ENCODE peak calls at places on chromosomes 4 and X, in four cellular contexts. N is hepatocyte, Z is mesothelial cell of epicardium, S is cardiac fibroblast. W is an unnamed sample.

GRCh38 chr4:112511294-112512118 is 4.5 kb downstream of the NEUROG2 start:
- DNase-seq in N (no peak), Z (no peak), S (no peak), W (no peak)

GRCh38 chrX:15059488-15059887 is 186.3 kb downstream of the MOSPD2 start:
- DNase-seq in N (peak; percentile 8), Z (no peak), S (no peak), W (no peak)

GRCh38 chr4:6322761-6323566 is 53.3 kb downstream of the WFS1 start:
- DNase-seq in N (no peak), Z (no peak), S (no peak), W (no peak)

GRCh38 chrX:2642791-2643190 is 48.3 kb upstream of the CD99 start:
- DNase-seq in N (no peak), Z (no peak), S (no peak), W (peak; percentile 68)

GRCh38 chr4:147492761-147493160 is 11.9 kb downstream of the EDNRA start:
- DNase-seq in N (no peak), Z (no peak), S (peak; percentile 86), W (no peak)

GRCh38 chr4:165106518-165106917 is 6.1 kb downstream of the TMEM192 start:
- DNase-seq in N (peak; percentile 61), Z (no peak), S (no peak), W (peak; percentile 19)

GRCh38 chr4:133147922-133148689 is 988 bp upstream of the PCDH10 start:
- DNase-seq in N (peak; percentile 60), Z (no peak), S (peak; percentile 44), W (peak; percentile 84)

GRCh38 chr4:20764353-20764752 is 64.1 kb downstream of the PACRGL start:
- DNase-seq in N (no peak), Z (no peak), S (peak; percentile 11), W (no peak)

GRCh38 chr4:170089274-170089742 is 448 bp downstream of the AADAT start:
- DNase-seq in N (peak; percentile 64), Z (no peak), S (peak; percentile 52), W (no peak)

GRCh38 chr4:65600656-65601055 is 69.6 kb downstream of the EPHA5 start:
- DNase-seq in N (no peak), Z (no peak), S (no peak), W (no peak)

GRCh38 chr4:165700855-165701254 is 172.2 kb upstream of the TLL1 start:
- DNase-seq in N (no peak), Z (no peak), S (no peak), W (no peak)

GRCh38 chr4:179867300-179867878 is 2375.8 kb upstream of the TENM3 start:
- DNase-seq in N (peak; percentile 81), Z (no peak), S (peak; percentile 16), W (no peak)

GRCh38 chr4:3862640-3863420 is 96.6 kb downstream of the ADRA2C start:
- DNase-seq in N (no peak), Z (no peak), S (no peak), W (no peak)

GRCh38 chr4:46956451-46956850 is 36.9 kb downstream of the GABRA4 start:
- DNase-seq in N (no peak), Z (no peak), S (no peak), W (no peak)

GRCh38 chrX:153460826-153461225 is 9.6 kb downstream of the HAUS7 start:
- DNase-seq in N (peak; percentile 57), Z (no peak), S (peak; percentile 58), W (no peak)

GRCh38 chr4:3308691-3309090 is 15.9 kb downstream of the RGS12 start:
- DNase-seq in N (no peak), Z (no peak), S (no peak), W (no peak)

GRCh38 chr4:44493924-44494323 is 45.3 kb upstream of the KCTD8 start:
- DNase-seq in N (peak; percentile 49), Z (no peak), S (peak; percentile 50), W (no peak)

GRCh38 chr4:33071552-33071951 is 2351.4 kb downstream of the PCDH7 start:
- DNase-seq in N (no peak), Z (no peak), S (peak; percentile 63), W (no peak)

GRCh38 chr4:38449506-38450174 is 214.4 kb upstream of the KLF3 start:
- DNase-seq in N (no peak), Z (no peak), S (no peak), W (no peak)

GRCh38 chr4:119026662-119027444 is 108.8 kb upstream of the MYOZ2 start:
- DNase-seq in N (no peak), Z (no peak), S (peak; percentile 47), W (no peak)

GRCh38 chrX:78514852-78515251 is 144.3 kb downstream of the RTL3 start:
- DNase-seq in N (peak; percentile 6), Z (no peak), S (peak; percentile 44), W (no peak)

GRCh38 chrX:53859890-53860289 is 173.4 kb upstream of the HUWE1 start:
- DNase-seq in N (no peak), Z (no peak), S (no peak), W (no peak)

GRCh38 chr4:3483471-3483921 is 20.4 kb downstream of the DOK7 start:
- DNase-seq in N (no peak), Z (no peak), S (peak; percentile 3), W (no peak)

GRCh38 chrX:1535241-1536041 is 1.5 kb downstream of the P2RY8 start:
- DNase-seq in N (no peak), Z (no peak), S (no peak), W (no peak)

GRCh38 chrX:2342878-2343277 is 157.9 kb downstream of the DHRSX start:
- DNase-seq in N (no peak), Z (no peak), S (peak; percentile 81), W (no peak)

GRCh38 chr4:20338841-20339240 is 87.1 kb downstream of the SLIT2 start:
- DNase-seq in N (no peak), Z (no peak), S (no peak), W (no peak)

GRCh38 chr4:187124311-187124710 is 400.7 kb upstream of the FAT1 start:
- DNase-seq in N (no peak), Z (no peak), S (no peak), W (no peak)

GRCh38 chr4:80266267-80266901 is at the start of gene FGF5:
- DNase-seq in N (peak; percentile 71), Z (no peak), S (peak; percentile 93), W (peak; percentile 91)

GRCh38 chr4:31068257-31069075 is 348.3 kb downstream of the PCDH7 start:
- DNase-seq in N (no peak), Z (no peak), S (no peak), W (no peak)

GRCh38 chr4:39151120-39151713 is 31.1 kb upstream of the WDR19 start:
- DNase-seq in N (no peak), Z (no peak), S (peak; percentile 48), W (no peak)

GRCh38 chr4:154911097-154911496 is 130.0 kb downstream of the RBM46 start:
- DNase-seq in N (peak; percentile 32), Z (no peak), S (peak; percentile 38), W (no peak)

GRCh38 chrX:51292421-51292820 is 40.2 kb upstream of the NUDT10 start:
- DNase-seq in N (no peak), Z (no peak), S (no peak), W (no peak)

GRCh38 chrX:104641176-104641575 is 75.2 kb downstream of the IL1RAPL2 start:
- DNase-seq in N (no peak), Z (no peak), S (no peak), W (no peak)
- TF ChIP-seq CTCF in N (no peak), Z (no peak), S (no peak), W (no peak)

GRCh38 chr4:35151816-35152572 is 1092.3 kb downstream of the ARAP2 start:
- DNase-seq in N (peak; percentile 44), Z (no peak), S (no peak), W (no peak)
- TF ChIP-seq CTCF in N (peak; percentile 48), Z (peak; percentile 61), S (no peak), W (peak; percentile 70)

DNA sequence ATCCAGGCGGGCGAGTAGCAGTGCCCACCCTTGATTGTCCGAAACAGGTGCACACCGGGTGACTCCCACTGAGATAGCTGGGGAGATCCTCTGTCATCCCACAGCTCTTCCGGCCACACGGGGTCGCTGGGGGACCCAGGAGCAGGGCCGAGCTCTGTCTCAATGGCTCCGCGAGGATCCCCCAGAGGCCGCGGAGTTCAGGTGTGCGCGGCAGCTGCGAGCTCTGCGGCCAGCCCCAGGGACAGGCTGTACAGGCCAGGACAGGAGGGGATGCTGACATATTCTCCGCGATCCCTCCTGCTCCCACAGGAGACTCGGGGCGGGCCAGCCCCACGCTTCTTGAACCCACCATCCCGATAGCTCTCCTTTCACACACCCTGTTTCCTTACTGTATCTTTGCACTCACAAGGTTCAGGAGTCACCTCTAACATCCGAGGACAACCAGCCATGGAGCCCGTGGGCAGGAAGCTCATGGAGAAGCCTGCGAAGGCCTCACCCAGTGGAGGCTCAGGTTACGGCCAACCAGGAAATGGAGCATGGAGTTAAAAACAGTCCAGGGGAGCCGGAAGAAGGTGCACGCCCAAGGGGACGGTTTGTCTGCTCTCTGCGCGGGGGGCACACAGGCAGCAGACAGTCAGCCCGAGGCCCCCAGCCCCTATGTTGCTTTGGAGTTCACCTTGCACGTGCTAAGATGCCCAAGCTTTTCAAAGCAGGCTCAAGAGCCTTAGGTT is 77.9 kb upstream of the AMELX start:
- DNase-seq in N (no peak), Z (no peak), S (no peak), W (no peak)
- TF ChIP-seq CTCF in N (no peak), Z (no peak), S (no peak), W (no peak)

DNA sequence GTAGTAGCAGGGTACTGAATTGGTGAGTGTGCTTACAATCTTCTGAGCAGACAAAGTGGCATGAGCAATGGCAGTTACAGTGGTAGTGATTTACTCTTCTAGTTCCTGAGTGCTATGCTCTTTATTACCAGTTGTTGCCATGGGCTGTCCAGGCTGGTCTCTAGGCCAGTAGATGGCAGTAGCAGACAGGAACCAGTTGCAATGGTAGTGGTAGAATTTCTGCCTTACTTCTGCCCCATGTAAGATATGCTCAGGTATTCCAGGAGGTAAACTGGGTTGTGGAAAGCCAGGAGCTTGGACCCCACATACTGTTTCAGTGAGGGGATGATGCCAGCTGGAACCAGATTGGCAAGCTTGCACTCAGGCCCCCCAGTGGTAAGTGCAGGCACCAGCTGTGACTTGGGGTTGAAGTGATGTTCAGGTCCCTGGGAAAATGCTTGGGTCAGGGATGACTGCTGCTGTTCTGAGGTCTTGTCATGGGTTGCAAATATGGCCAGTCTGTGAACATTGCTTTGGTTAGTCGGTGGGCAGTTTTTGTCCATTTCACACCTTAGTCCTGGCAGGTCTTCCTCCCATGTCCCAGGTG is 63.0 kb upstream of the ZXDB start:
- DNase-seq in N (peak; percentile 8), Z (no peak), S (peak; percentile 19), W (no peak)
- TF ChIP-seq CTCF in N (peak; percentile 38), Z (no peak), S (peak; percentile 46), W (peak; percentile 34)

DNA sequence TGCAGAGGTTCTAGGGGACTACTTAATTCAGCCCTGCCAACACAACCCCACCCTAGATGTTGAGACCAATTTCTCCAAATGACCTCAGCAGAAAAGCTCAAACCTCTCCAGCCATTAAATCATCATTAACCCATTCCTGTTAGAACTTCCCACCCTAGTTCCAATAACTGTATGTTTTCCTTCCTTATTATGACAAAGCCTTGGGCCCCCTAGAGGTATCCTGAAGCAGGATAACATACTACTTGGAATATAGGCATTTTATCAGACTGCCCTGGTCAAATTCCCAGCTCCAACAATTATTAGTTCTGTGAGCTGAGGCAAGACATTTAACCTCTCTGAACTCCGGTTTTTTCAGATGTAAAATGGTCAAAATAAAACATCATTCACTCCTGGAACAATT is 244.6 kb upstream of the TENM3 start:
- DNase-seq in N (no peak), Z (no peak), S (no peak), W (no peak)
- TF ChIP-seq CTCF in N (no peak), Z (no peak), S (no peak), W (peak; percentile 13)